ENCODE peak calls at places on chromosomes 12 and 14, in seven cellular contexts. E, X, Q, M, A, I and P are unnamed samples.

GRCh38 chr14:96962337-96962736 is 165.2 kb downstream of the VRK1 start:
- DNase-seq in X (no peak), I (peak), E (no peak), Q (no peak), A (no peak), M (no peak), P (no peak)

GRCh38 chr14:89540009-89540829 is 123.2 kb upstream of the FOXN3 start:
- DNase-seq in X (no peak), Q (no peak), E (peak), M (no peak), I (no peak), A (no peak), P (no peak)

GRCh38 chr12:724194-724855 is 28.1 kb upstream of the WNK1 start:
- DNase-seq in I (no peak), M (no peak), E (no peak), A (peak), Q (no peak), X (no peak), P (no peak)

GRCh38 chr14:64649383-64649998 is 54.7 kb upstream of the PLEKHG3 start:
- DNase-seq in A (no peak), X (no peak), E (peak), I (peak), M (no peak), Q (no peak), P (no peak)

GRCh38 chr12:53999596-54000104 is 311 bp upstream of the HOXC9 start:
- DNase-seq in M (no peak), E (peak), Q (no peak), I (no peak), A (no peak), X (no peak), P (no peak)

GRCh38 chr12:2311001-2311778 is 258.4 kb downstream of the CACNA1C start:
- DNase-seq in Q (peak), X (no peak), E (peak), M (no peak), I (no peak), A (peak), P (peak)

GRCh38 chr12:54213084-54213483 is 24.3 kb upstream of the SMUG1 start:
- DNase-seq in I (no peak), E (no peak), Q (no peak), X (no peak), M (no peak), A (no peak), P (no peak)

GRCh38 chr12:57472391-57472790 is 7.3 kb downstream of the ARHGAP9 start:
- DNase-seq in E (no peak), A (no peak), X (no peak), I (no peak), Q (no peak), M (no peak), P (no peak)

GRCh38 chr12:116502989-116503496 is 56.1 kb upstream of the MAP1LC3B2 start:
- DNase-seq in E (no peak), M (no peak), X (no peak), Q (no peak), A (peak), I (no peak), P (no peak)

GRCh38 chr12:116513944-116514343 is 45.2 kb upstream of the MAP1LC3B2 start:
- DNase-seq in M (no peak), X (no peak), Q (no peak), E (no peak), A (no peak), I (no peak), P (no peak)

GRCh38 chr12:116506697-116507064 is 52.5 kb upstream of the MAP1LC3B2 start:
- DNase-seq in A (no peak), E (no peak), I (no peak), X (no peak), Q (no peak), M (no peak), P (no peak)

GRCh38 chr12:116504438-116504837 is 54.7 kb upstream of the MAP1LC3B2 start:
- DNase-seq in X (no peak), A (no peak), Q (no peak), M (no peak), I (no peak), E (no peak), P (no peak)

DNA sequence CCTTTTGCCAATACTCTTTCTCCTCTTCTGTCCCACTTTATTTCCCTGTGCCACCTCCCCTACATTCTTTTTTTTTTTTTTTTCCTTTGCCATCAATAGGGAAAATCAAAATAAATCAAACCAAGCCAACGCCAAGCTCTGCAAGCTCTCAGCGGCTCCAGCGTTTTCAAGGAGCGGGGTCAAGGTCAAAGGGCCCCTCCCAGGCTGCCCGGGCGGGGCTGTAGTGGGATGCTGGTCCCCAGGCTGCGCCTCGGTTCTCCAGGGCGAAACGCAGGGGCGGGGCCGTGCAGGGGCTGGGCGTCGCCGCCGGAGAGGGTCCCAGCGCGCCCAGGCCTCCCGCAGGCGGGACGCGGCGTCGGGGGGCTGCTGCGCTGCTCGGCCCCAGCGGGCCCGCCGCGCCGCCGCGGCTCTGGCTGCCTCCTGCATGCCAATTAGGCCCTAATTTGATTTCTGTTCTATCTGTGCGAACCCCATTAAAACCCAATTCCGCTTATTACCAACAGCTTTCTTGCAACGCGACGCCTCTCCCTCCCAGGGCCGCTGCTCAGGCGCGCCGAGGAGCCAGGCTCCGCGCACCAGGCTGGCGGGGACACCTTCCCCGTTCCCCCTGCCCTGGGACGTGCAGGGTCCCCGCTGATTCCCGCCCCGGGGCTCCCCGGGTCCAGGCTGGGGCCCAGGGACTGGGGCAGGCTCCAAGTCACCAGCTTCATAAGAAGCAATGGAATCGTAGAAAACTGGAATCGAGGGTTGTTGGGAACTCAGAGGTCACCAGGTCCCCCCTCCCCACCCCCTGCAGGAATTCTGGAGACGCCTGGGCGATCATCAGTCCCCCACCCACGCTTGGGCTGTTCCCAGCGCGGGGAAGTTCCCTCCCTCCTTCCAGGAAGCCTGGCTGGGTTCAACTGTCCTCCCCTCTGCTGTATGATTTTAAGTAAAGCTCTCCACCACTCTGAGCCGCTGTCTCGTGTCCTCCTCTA is 50.7 kb upstream of the MAP1LC3B2 start:
- DNase-seq in M (no peak), A (no peak), E (peak), I (peak), Q (no peak), X (no peak), P (no peak)
- H3K4me3 ChIP-seq in M (peak), A (no peak), E (peak), I (peak), Q (peak), X (peak), P (peak)

GRCh38 chr12:100868487-100868886 is 73.9 kb downstream of the ANO4 start:
- DNase-seq in Q (no peak), I (no peak), A (no peak), E (peak), X (no peak), M (no peak), P (no peak)

GRCh38 chr12:100867639-100868393 is 73.2 kb downstream of the ANO4 start:
- DNase-seq in A (no peak), E (no peak), I (no peak), M (no peak), Q (no peak), X (no peak), P (no peak)

DNA sequence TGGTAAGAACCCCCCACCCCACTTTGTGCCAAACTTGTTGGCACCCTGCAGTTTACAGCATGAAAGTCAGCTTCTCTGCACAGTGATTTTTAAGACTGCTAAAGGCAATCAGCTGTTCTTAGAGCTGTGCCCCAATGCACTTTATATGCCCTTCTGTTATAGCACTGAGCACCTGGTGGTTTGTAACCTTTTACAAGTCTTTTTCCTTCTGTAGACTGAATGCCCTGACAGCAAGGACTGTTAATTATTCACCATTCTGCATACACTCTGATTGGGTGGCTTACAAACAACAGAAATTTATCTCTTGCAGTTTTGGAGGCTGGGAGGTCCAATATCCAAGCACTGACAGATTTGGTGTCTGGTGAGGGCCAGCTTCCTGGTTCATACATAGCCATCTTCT is 76.8 kb downstream of the ANO4 start:
- DNase-seq in M (no peak), A (no peak), I (no peak), Q (no peak), E (no peak), X (no peak), P (no peak)
- TF ChIP-seq CTCF in M (no peak), A (no peak), I (no peak), Q (no peak), E (no peak), X (no peak), P (no peak)

GRCh38 chr14:68684466-68685418 is 108.1 kb downstream of the ZFP36L1 start:
- DNase-seq in E (no peak), X (no peak), Q (no peak), I (no peak), M (peak), A (peak), P (no peak)

GRCh38 chr14:68685419-68686211 is 107.3 kb downstream of the ZFP36L1 start:
- DNase-seq in I (peak), E (peak), M (no peak), X (no peak), A (peak), Q (peak), P (no peak)

GRCh38 chr14:68687746-68688145 is 105.1 kb downstream of the ZFP36L1 start:
- DNase-seq in A (peak), Q (peak), I (no peak), M (no peak), X (no peak), E (peak), P (peak)

GRCh38 chr14:68686724-68687123 is 106.1 kb downstream of the ZFP36L1 start:
- DNase-seq in I (no peak), E (no peak), X (no peak), Q (no peak), A (no peak), M (no peak), P (no peak)

GRCh38 chr14:68686212-68686478 is 106.7 kb downstream of the ZFP36L1 start:
- DNase-seq in E (no peak), M (no peak), A (no peak), Q (no peak), I (no peak), X (no peak), P (no peak)
- H3K4me3 ChIP-seq in E (no peak), M (no peak), A (no peak), Q (no peak), I (no peak), X (no peak), P (no peak)

GRCh38 chr12:120229583-120230325 is 28.8 kb upstream of the RPLP0 start:
- DNase-seq in A (peak), M (no peak), Q (no peak), E (peak), I (peak), X (no peak), P (no peak)
- TF ChIP-seq CTCF in A (no peak), M (no peak), Q (no peak), E (no peak), I (no peak), X (no peak), P (no peak)

DNA sequence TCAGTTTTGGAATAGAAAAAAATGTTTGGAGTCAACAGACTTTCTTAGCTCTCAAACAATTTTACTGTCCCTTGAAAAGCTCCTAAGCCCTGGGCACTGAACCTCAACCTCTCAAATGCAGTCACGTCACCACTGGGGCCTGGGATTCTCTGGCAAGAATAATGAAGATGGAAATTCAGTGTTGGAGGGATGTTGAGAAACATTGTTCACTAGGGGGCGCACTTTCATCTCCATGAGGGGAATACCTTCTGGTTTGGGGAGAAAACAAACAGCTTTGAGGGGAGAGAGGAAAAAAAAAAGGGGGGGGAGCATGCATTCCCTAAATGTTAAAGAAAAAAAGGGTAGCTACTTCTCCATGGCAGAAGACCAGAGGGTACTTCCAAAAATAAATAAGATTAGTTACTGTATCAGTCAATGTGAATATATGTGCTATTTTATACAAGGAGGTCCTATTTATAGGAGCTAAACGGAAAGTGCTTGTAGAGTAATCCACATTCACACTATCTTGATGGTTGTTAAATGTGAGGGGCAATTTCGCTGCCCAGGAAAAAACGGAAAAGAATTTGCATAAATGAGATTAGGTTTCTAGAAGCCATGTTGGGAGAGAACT is 5.8 kb upstream of the TBPL2 start:
- DNase-seq in E (peak), Q (no peak), A (no peak), I (peak), M (peak), X (peak), P (no peak)
- H3K4me3 ChIP-seq in E (no peak), Q (no peak), A (no peak), I (no peak), M (no peak), X (no peak), P (no peak)

GRCh38 chr12:52530905-52531304 is 10.7 kb upstream of the KRT5 start:
- DNase-seq in A (no peak), X (no peak), I (no peak), Q (no peak), M (no peak), E (no peak), P (no peak)
- TF ChIP-seq CTCF in A (no peak), X (no peak), I (no peak), Q (no peak), M (no peak), E (no peak), P (no peak)

GRCh38 chr14:21099596-21099985 is 1.1 kb upstream of the ZNF219 start:
- DNase-seq in A (no peak), I (no peak), X (no peak), M (no peak), Q (no peak), E (no peak), P (no peak)
- H3K4me3 ChIP-seq in A (peak), I (no peak), X (peak), M (no peak), Q (peak), E (no peak), P (peak)

GRCh38 chr14:99806841-99807240 is 13.6 kb downstream of the EML1 start:
- DNase-seq in X (no peak), I (no peak), E (no peak), A (no peak), Q (no peak), M (no peak), P (no peak)

GRCh38 chr14:99806040-99806439 is 12.8 kb downstream of the EML1 start:
- DNase-seq in E (peak), I (no peak), Q (no peak), X (no peak), A (no peak), M (no peak), P (no peak)

GRCh38 chr14:99808133-99808505 is 14.9 kb downstream of the EML1 start:
- DNase-seq in X (no peak), Q (no peak), I (no peak), M (no peak), A (no peak), E (no peak), P (no peak)

GRCh38 chr14:99808515-99808914 is 15.3 kb downstream of the EML1 start:
- DNase-seq in Q (no peak), A (no peak), M (no peak), E (peak), I (no peak), X (no peak), P (no peak)

GRCh38 chr14:99807413-99808132 is 14.4 kb downstream of the EML1 start:
- DNase-seq in I (no peak), M (no peak), A (no peak), X (no peak), Q (no peak), E (peak), P (no peak)
- TF ChIP-seq CTCF in I (no peak), M (no peak), A (no peak), X (no peak), Q (no peak), E (no peak), P (no peak)